ENCODE peak calls at places on chromosomes 4 and X, in six cellular contexts. W, N, D, K, E and Z are unnamed samples.

GRCh38 chr4:159516556-159516955 is 413.7 kb downstream of the RAPGEF2 start:
- DNase-seq in W (no peak), N (no peak), D (no peak), K (no peak), E (no peak), Z (no peak)

GRCh38 chrX:285076-285677 is 4.0 kb downstream of the PLCXD1 start:
- DNase-seq in W (no peak), N (no peak), D (no peak), K (no peak), E (no peak), Z (no peak)

GRCh38 chrX:4253092-4253491 is 539.6 kb upstream of the PRKX start:
- DNase-seq in W (no peak), N (no peak), D (no peak), K (no peak), E (no peak), Z (no peak)

GRCh38 chrX:41180194-41180902 is 95.1 kb downstream of the USP9X start:
- DNase-seq in W (peak; percentile 48), N (peak; percentile 30), D (peak; percentile 66), K (no peak), E (peak; percentile 65), Z (peak; percentile 5)

GRCh38 chr4:15158410-15159091 is 156.3 kb downstream of the CPEB2 start:
- DNase-seq in W (no peak), N (no peak), D (no peak), K (no peak), E (peak; percentile 65), Z (no peak)

GRCh38 chr4:142248946-142249345 is 597.2 kb downstream of the INPP4B start:
- DNase-seq in W (no peak), N (no peak), D (no peak), K (no peak), E (no peak), Z (no peak)

GRCh38 chrX:119067023-119067739 is 5.6 kb upstream of the CT47C1 start:
- DNase-seq in W (no peak), N (peak; percentile 67), D (peak; percentile 80), K (peak; percentile 45), E (peak; percentile 52), Z (no peak)

GRCh38 chr4:107718351-107718965 is 1.6 kb downstream of the PAPSS1 start:
- DNase-seq in W (no peak), N (no peak), D (no peak), K (no peak), E (no peak), Z (no peak)

GRCh38 chrX:137929951-137930350 is 364.0 kb downstream of the ZIC3 start:
- DNase-seq in W (no peak), N (no peak), D (no peak), K (no peak), E (no peak), Z (no peak)

GRCh38 chr4:89509708-89510269 is 202.2 kb upstream of the GPRIN3 start:
- DNase-seq in W (no peak), N (no peak), D (no peak), K (no peak), E (no peak), Z (peak; percentile 32)

GRCh38 chr4:86670739-86671138 is 76.6 kb downstream of the PTPN13 start:
- DNase-seq in W (no peak), N (no peak), D (no peak), K (no peak), E (no peak), Z (no peak)

GRCh38 chrX:88830113-88830512 is 83.1 kb downstream of the CPXCR1 start:
- DNase-seq in W (no peak), N (no peak), D (no peak), K (no peak), E (no peak), Z (no peak)

GRCh38 chrX:133754657-133755056 is 230.7 kb downstream of the GPC3 start:
- DNase-seq in W (no peak), N (no peak), D (no peak), K (no peak), E (no peak), Z (no peak)

GRCh38 chr4:145805490-145805889 is 125.5 kb downstream of the C4orf51 start:
- DNase-seq in W (no peak), N (no peak), D (no peak), K (peak; percentile 27), E (peak; percentile 97), Z (no peak)

GRCh38 chrX:39809326-39809725 is 288.4 kb downstream of the BCOR start:
- DNase-seq in W (no peak), N (no peak), D (no peak), K (no peak), E (no peak), Z (no peak)

GRCh38 chr4:6287017-6287788 is 17.6 kb downstream of the WFS1 start:
- DNase-seq in W (no peak), N (no peak), D (no peak), K (peak; percentile 45), E (no peak), Z (no peak)

GRCh38 chr4:2931765-2932560 is 31.2 kb downstream of the NOP14 start:
- DNase-seq in W (peak; percentile 71), N (no peak), D (peak; percentile 89), K (peak; percentile 69), E (no peak), Z (peak; percentile 69)

DNA sequence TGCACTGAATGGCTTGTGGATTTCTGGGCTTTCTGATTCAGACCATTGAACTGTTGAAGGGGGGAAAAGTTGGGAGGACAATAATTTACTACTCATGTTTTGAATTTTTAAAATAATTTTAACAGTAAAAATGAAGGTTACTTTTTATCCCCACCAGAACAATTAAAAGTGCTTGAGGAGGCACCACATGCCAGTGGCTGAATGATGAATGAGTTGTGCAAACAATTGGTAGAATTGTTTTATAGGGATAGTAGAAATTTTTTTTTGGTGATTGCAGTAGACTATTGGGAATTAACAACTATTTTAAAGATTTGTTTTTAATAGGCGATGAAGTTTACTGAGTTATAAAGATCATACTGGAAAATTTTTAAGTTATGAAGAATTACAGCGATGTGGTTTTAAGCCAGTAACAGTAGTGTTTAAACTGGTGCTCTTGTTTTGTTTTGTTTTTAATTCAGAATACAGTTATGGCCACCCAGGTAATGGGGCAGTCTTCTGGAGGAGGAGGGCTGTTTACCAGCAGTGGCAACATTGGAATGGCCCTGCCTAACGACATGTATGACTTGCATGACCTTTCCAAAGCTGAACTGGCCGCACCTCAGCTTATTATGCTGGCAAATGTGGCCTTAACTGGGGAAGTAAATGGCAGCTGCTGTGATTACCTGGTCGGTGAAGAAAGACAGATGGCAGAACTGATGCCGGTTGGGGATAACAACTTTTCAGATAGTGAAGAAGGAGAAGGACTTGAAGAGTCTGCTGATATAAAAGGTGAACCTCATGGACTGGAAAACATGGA is 2.7 kb downstream of the REST start:
- DNase-seq in W (no peak), N (no peak), D (no peak), K (no peak), E (peak; percentile 8), Z (no peak)
- H3K27ac ChIP-seq in W (peak overlapping the region; percentile 86), N (peak overlapping the region; percentile 96), D (peak overlapping the region; percentile 36), K (no peak overlapping the region), E (no peak overlapping the region), Z (no peak overlapping the region)

GRCh38 chr4:169665039-169665732 is 44.8 kb downstream of the CLCN3 start:
- DNase-seq in W (no peak), N (no peak), D (no peak), K (no peak), E (no peak), Z (no peak)

GRCh38 chr4:169663402-169663801 is 43.0 kb downstream of the CLCN3 start:
- DNase-seq in W (no peak), N (no peak), D (peak; percentile 17), K (no peak), E (no peak), Z (no peak)

GRCh38 chr4:169664615-169665014 is 44.2 kb downstream of the CLCN3 start:
- DNase-seq in W (no peak), N (no peak), D (no peak), K (no peak), E (no peak), Z (no peak)

GRCh38 chr4:169662226-169662625 is 41.8 kb downstream of the CLCN3 start:
- DNase-seq in W (no peak), N (no peak), D (no peak), K (no peak), E (no peak), Z (no peak)

DNA sequence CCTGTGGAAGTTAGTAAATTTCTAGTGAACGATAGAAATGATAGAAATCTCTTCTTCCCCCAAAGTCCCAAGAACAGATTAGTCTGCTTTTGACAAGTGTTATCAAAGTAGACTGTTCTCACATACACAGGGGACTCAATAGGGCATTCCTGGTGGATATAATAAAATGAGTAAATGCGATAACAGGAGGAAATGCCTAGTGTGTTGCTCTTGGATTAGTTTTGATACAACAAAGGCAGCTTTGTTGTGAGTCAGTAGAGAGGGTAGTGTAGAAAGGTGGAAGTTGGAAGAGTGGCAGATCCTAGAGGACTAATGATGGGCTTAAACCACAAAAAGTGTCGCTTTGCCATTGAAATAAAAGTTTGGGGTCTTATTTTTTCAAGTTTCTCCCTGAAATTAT is 43.5 kb downstream of the CLCN3 start:
- DNase-seq in W (no peak), N (no peak), D (no peak), K (no peak), E (no peak), Z (no peak)
- H3K4me1 ChIP-seq in W (peaks cover 26% of the 10 kb centered on the region), N (peaks cover 4% of the 10 kb centered on the region), D (peaks cover 4% of the 10 kb centered on the region), K (peaks cover 47% of the 10 kb centered on the region), E (no peaks in the 10 kb centered on the region), Z (no peaks in the 10 kb centered on the region)

DNA sequence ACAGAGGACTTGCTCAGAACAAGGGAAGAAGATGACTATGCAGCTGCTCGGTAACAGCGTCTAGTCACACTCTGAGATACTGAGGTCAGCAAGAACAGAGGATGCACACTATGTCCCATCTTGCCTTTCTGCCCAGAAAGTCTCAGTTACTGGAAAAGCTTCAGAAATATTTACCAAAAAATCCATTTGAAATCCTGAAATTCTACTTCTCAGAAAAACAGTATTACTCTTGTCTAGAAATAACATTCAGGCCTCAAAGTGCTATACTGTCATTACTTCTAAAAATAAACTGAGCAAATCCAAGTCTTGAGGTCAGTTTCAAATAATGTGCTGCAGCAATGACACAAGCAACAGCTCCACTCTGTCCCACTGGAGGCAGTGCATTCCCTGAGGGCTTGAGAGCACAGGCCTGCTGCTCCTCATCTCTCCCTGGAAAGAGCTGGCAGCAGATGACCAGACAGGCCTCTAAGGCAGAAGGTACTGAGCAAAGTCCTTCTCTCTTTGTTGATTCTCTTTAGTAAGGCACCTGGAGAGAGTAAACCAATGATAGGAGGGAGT is 76.9 kb downstream of the CAMK2D start:
- DNase-seq in W (no peak), N (peak; percentile 21), D (peak; percentile 74), K (peak; percentile 54), E (peak; percentile 67), Z (no peak)
- H3K27ac ChIP-seq in W (no peak overlapping the region), N (no peak overlapping the region), D (peak overlapping the region; percentile 88), K (peak overlapping the region; percentile 80), E (no peak overlapping the region), Z (no peak overlapping the region)

GRCh38 chrX:129719931-129720520 is 18.8 kb upstream of the XPNPEP2 start:
- DNase-seq in W (no peak), N (no peak), D (no peak), K (no peak), E (peak; percentile 63), Z (no peak)

GRCh38 chrX:129720741-129721140 is 18.0 kb upstream of the XPNPEP2 start:
- DNase-seq in W (no peak), N (no peak), D (no peak), K (no peak), E (no peak), Z (no peak)

GRCh38 chrX:129721414-129721813 is 17.4 kb upstream of the XPNPEP2 start:
- DNase-seq in W (no peak), N (no peak), D (no peak), K (no peak), E (no peak), Z (no peak)

GRCh38 chrX:129723511-129723910 is 15.3 kb upstream of the XPNPEP2 start:
- DNase-seq in W (no peak), N (no peak), D (no peak), K (no peak), E (no peak), Z (no peak)

GRCh38 chrX:129721870-129722269 is 16.9 kb upstream of the XPNPEP2 start:
- DNase-seq in W (peak; percentile 27), N (no peak), D (no peak), K (no peak), E (peak; percentile 64), Z (no peak)
- H3K4me1 ChIP-seq in W (no peaks in the 10 kb centered on the region), N (no peaks in the 10 kb centered on the region), D (no peaks in the 10 kb centered on the region), K (peaks cover 8% of the 10 kb centered on the region), E (no peaks in the 10 kb centered on the region), Z (peaks cover 12% of the 10 kb centered on the region)